ENCODE peak calls at places on chromosomes 11 and 22, in seven cellular contexts. E is coronary artery, R is tibial nerve, B is fibroblast of pulmonary artery, H is mucosa of descending colon, C is ovary, Y is tibial artery. G is an unnamed sample.

GRCh38 chr11:56706486-56706885 is 7.6 kb downstream of the OR9G1 start:
- DNase-seq in E (no peak), R (no peak), B (no peak), H (no peak), C (no peak), Y (no peak), G (no peak)

GRCh38 chr11:124108158-124108557 is 7.1 kb upstream of the VWA5A start:
- DNase-seq in E (no peak), R (no peak), B (peak; percentile 60), H (peak; percentile 69), C (no peak), Y (no peak), G (no peak)

GRCh38 chr22:38755155-38755910 is 465 bp downstream of the SUN2 start:
- DNase-seq in E (peak; percentile 98), R (peak; percentile 85), B (peak; percentile 68), H (peak; percentile 91), C (peak; percentile 94), Y (peak; percentile 97), G (no peak)

GRCh38 chr11:36372101-36372767 is 76.1 kb downstream of the PRR5L start:
- DNase-seq in E (no peak), R (no peak), B (peak; percentile 97), H (no peak), C (no peak), Y (no peak), G (no peak)

GRCh38 chr22:23834830-23835772 is 3.7 kb downstream of the DERL3 start:
- DNase-seq in E (peak; percentile 74), R (no peak), B (no peak), H (no peak), C (peak; percentile 50), Y (no peak), G (no peak)

GRCh38 chr22:27715078-27715477 is 86.5 kb downstream of the MN1 start:
- DNase-seq in E (no peak), R (no peak), B (no peak), H (no peak), C (no peak), Y (no peak), G (no peak)

GRCh38 chr11:124551987-124552386 is 8.5 kb upstream of the OR8B12 start:
- DNase-seq in E (no peak), R (no peak), B (no peak), H (no peak), C (no peak), Y (no peak), G (no peak)

GRCh38 chr11:1127664-1128162 is 30.0 kb upstream of the MUC5AC start:
- DNase-seq in E (no peak), R (no peak), B (no peak), H (no peak), C (no peak), Y (peak; percentile 11), G (no peak)

GRCh38 chr22:48152916-48153315 is 1390.5 kb downstream of the TBC1D22A start:
- DNase-seq in E (no peak), R (no peak), B (no peak), H (no peak), C (no peak), Y (no peak), G (no peak)

GRCh38 chr11:47477323-47477722 is 28.4 kb upstream of the RAPSN start:
- DNase-seq in E (no peak), R (no peak), B (peak; percentile 50), H (no peak), C (no peak), Y (no peak), G (no peak)

GRCh38 chr11:1548221-1549070 is 23.6 kb downstream of the DUSP8 start:
- DNase-seq in E (peak; percentile 90), R (no peak), B (peak; percentile 40), H (peak; percentile 82), C (peak; percentile 62), Y (peak; percentile 78), G (no peak)

GRCh38 chr11:35029979-35030378 is 109.0 kb upstream of the CD44 start:
- DNase-seq in E (no peak), R (no peak), B (peak; percentile 75), H (no peak), C (no peak), Y (no peak), G (peak; percentile 57)

GRCh38 chr11:61805146-61805545 is 11.7 kb downstream of the FADS1 start:
- DNase-seq in E (no peak), R (no peak), B (no peak), H (no peak), C (no peak), Y (no peak), G (no peak)

GRCh38 chr11:45501277-45501979 is 164.0 kb downstream of the CHST1 start:
- DNase-seq in E (peak; percentile 58), R (no peak), B (no peak), H (no peak), C (no peak), Y (no peak), G (no peak)

GRCh38 chr11:44621140-44621681 is 55.7 kb downstream of the CD82 start:
- DNase-seq in E (peak; percentile 77), R (peak; percentile 70), B (peak; percentile 63), H (peak; percentile 81), C (peak; percentile 86), Y (peak; percentile 53), G (no peak)

GRCh38 chr11:29135504-29135903 is 881.3 kb downstream of the KCNA4 start:
- DNase-seq in E (no peak), R (no peak), B (peak; percentile 25), H (no peak), C (no peak), Y (no peak), G (peak; percentile 19)

GRCh38 chr11:61545341-61545740 is 35.5 kb downstream of the SYT7 start:
- DNase-seq in E (no peak), R (no peak), B (peak; percentile 16), H (no peak), C (no peak), Y (no peak), G (no peak)

GRCh38 chr11:114285599-114285998 is 10.6 kb upstream of the NNMT start:
- DNase-seq in E (no peak), R (no peak), B (peak; percentile 65), H (no peak), C (no peak), Y (peak; percentile 55), G (no peak)

GRCh38 chr22:44822479-44822878 is 70.1 kb downstream of the ARHGAP8 start:
- DNase-seq in E (no peak), R (no peak), B (no peak), H (no peak), C (no peak), Y (no peak), G (no peak)

GRCh38 chr11:47991266-47991830 is 11.0 kb downstream of the PTPRJ start:
- DNase-seq in E (no peak), R (no peak), B (no peak), H (peak; percentile 48), C (no peak), Y (no peak), G (peak; percentile 78)

GRCh38 chr11:7603031-7603781 is 70.1 kb downstream of the CYB5R2 start:
- DNase-seq in E (no peak), R (no peak), B (no peak), H (no peak), C (no peak), Y (no peak), G (no peak)

GRCh38 chr11:19176629-19177186 is 25.1 kb downstream of the CSRP3 start:
- DNase-seq in E (no peak), R (no peak), B (no peak), H (no peak), C (no peak), Y (no peak), G (no peak)

GRCh38 chr11:80028998-80029397 is 588.2 kb upstream of the TENM4 start:
- DNase-seq in E (no peak), R (no peak), B (no peak), H (no peak), C (no peak), Y (no peak), G (no peak)

GRCh38 chr11:80023416-80023815 is 582.6 kb upstream of the TENM4 start:
- DNase-seq in E (no peak), R (no peak), B (no peak), H (no peak), C (no peak), Y (no peak), G (no peak)

GRCh38 chr11:80024119-80024518 is 583.3 kb upstream of the TENM4 start:
- DNase-seq in E (no peak), R (no peak), B (no peak), H (no peak), C (no peak), Y (no peak), G (no peak)
- H3K4me3 ChIP-seq in E (no peak overlapping the region), R (no peak overlapping the region), B (no peak overlapping the region), H (no peak overlapping the region), C (no peak overlapping the region), Y (no peak overlapping the region), G (no peak overlapping the region)

DNA sequence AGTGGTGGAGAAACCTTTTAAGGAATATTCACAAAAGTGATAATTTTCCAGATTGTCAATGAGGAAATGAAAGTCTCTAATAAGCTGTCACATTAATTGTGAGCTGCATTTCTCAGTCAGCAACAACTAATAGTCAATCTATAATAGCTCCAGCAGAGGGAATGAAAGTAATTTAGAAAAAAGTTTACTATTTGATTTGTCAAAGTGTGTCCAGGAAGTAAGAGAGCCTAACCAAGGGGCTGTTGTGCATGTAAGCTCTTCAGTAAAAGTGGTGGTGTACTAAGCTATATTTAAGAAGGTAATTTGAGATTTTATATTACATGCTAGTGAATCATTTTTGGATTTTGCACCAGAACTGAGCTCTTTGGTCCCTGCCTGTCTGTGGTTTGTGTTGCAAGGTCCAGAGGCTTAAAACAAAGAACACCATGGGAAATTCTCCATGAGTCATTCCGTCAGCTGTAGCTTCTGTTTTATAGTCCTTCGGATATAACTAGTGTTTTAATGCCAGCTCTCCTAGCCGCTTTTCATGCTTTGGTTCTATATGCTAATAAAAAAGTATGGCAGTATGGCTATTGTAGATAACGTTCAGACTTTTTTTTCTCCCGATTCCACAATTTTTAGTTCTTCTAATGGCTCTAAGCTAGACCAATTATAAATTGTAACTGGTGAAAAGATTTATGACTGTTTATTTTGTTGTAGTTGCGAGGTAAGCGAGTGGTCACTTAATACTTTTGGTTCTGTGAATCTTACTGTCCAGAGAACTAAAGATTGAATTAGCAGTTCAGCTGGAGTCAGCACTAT is 64.6 kb downstream of the ARHGEF12 start:
- DNase-seq in E (no peak), R (peak; percentile 33), B (peak; percentile 97), H (peak; percentile 47), C (no peak), Y (peak; percentile 37), G (peak; percentile 96)
- H3K4me3 ChIP-seq in E (peak overlapping the region; percentile 9), R (no peak overlapping the region), B (peak overlapping the region; percentile 50), H (no peak overlapping the region), C (no peak overlapping the region), Y (peak overlapping the region; percentile 4), G (peak overlapping the region; percentile 27)

DNA sequence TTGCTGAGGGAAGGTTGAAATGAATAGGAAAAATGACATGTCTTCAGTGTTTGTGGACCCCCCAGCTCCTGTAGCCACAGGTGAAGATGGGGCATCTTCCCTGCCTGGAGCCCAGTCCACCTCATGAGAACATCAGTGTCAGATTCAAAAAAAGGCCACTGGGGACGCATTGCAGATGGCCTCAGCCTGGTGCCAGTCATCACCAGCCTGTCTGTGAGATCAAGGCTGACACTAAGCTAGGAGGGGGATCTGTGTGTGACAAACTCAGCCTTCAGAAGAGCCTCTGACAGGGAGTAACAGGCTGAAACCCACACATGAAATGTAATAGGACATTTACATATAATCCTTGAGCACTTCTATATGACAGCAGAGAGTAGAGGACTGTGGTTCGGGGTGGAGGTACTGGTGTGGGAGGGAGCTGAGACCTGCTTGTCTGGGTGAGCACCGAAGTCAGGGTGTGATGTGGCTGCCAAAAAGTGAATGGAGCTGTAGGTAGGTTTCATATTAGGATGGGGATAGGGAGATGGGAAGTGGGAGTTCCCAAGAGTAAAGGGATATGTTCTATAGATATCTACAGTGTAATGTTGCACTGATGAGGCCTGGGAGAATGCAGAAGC is 20.5 kb upstream of the CCDC134 start:
- DNase-seq in E (no peak), R (no peak), B (no peak), H (no peak), C (no peak), Y (no peak), G (no peak)
- H3K4me3 ChIP-seq in E (no peak overlapping the region), R (no peak overlapping the region), B (no peak overlapping the region), H (no peak overlapping the region), C (no peak overlapping the region), Y (no peak overlapping the region), G (no peak overlapping the region)

GRCh38 chr22:36235585-36235984 is 3.7 kb downstream of the APOL2 start:
- DNase-seq in E (no peak), R (no peak), B (no peak), H (no peak), C (no peak), Y (no peak), G (no peak)
- H3K4me3 ChIP-seq in E (no peak overlapping the region), R (no peak overlapping the region), B (no peak overlapping the region), H (no peak overlapping the region), C (no peak overlapping the region), Y (no peak overlapping the region), G (no peak overlapping the region)